ENCODE peak calls at places on chromosomes 2 and 18, in ten cellular contexts. O, F, C, D, E, Z, Q, J, U and H are unnamed samples.

GRCh38 chr2:150485114-150485870 is 2.2 kb downstream of the RND3 start:
- DNase-seq in Q (peak), C (peak), D (no peak), Z (peak), E (peak), O (no peak), U (peak), F (peak), J (no peak), H (no peak)

GRCh38 chr2:134232868-134233732 is 20.8 kb upstream of the MGAT5 start:
- DNase-seq in F (peak), C (peak), Q (no peak), O (no peak), E (no peak), D (peak), Z (no peak), J (no peak), U (no peak), H (no peak)

GRCh38 chr2:70995227-70995729 is 605 bp upstream of the TEX261 start:
- DNase-seq in E (no peak), Z (peak), D (peak), F (peak), C (peak), J (peak), Q (no peak), O (no peak), U (peak), H (no peak)

GRCh38 chr2:217079165-217079564 is 219.3 kb upstream of the TNP1 start:
- DNase-seq in U (no peak), D (no peak), Z (no peak), C (no peak), J (no peak), Q (no peak), F (no peak), E (no peak), O (no peak), H (no peak)

GRCh38 chr2:42072349-42073118 is 24.7 kb downstream of the PKDCC start:
- DNase-seq in O (no peak), E (no peak), Z (no peak), U (no peak), F (no peak), C (no peak), D (no peak), Q (no peak), J (no peak), H (peak)

GRCh38 chr2:96512341-96512740 is 7.2 kb upstream of the NEURL3 start:
- DNase-seq in Z (no peak), O (no peak), C (no peak), E (no peak), Q (no peak), D (no peak), F (no peak), J (no peak), U (no peak), H (no peak)

GRCh38 chr2:172088245-172089004 is 3.1 kb downstream of the DLX1 start:
- DNase-seq in Z (peak), D (peak), C (no peak), F (no peak), J (no peak), Q (no peak), E (no peak), U (no peak), O (no peak), H (no peak)

GRCh38 chr2:29532451-29532850 is 388.9 kb downstream of the ALK start:
- DNase-seq in Q (no peak), O (no peak), D (no peak), F (peak), J (no peak), Z (no peak), U (no peak), E (no peak), C (peak), H (peak)

GRCh38 chr2:188622898-188623297 is 331.2 kb downstream of the GULP1 start:
- DNase-seq in Z (no peak), Q (no peak), J (no peak), E (no peak), D (no peak), C (no peak), O (no peak), U (no peak), F (no peak), H (no peak)

GRCh38 chr2:7428444-7429204 is 511.4 kb downstream of the RNF144A start:
- DNase-seq in C (no peak), U (no peak), Q (no peak), O (no peak), D (no peak), J (no peak), E (no peak), Z (no peak), F (no peak), H (no peak)

GRCh38 chr2:232522014-232522854 is 2.0 kb downstream of the PRSS56 start:
- DNase-seq in J (peak), Z (no peak), D (peak), F (no peak), C (peak), Q (peak), U (peak), O (peak), E (no peak), H (no peak)

GRCh38 chr2:18901255-18901654 is 311.9 kb upstream of the NT5C1B start:
- DNase-seq in C (peak), O (no peak), D (no peak), U (no peak), Z (no peak), Q (no peak), E (no peak), J (no peak), F (no peak), H (no peak)

GRCh38 chr18:23888880-23889279 is 125.7 kb upstream of the TTC39C start:
- DNase-seq in Q (no peak), C (no peak), F (no peak), J (no peak), Z (no peak), U (no peak), O (no peak), D (no peak), E (no peak), H (no peak)

GRCh38 chr2:85911836-85912692 is 23.3 kb upstream of the ST3GAL5 start:
- DNase-seq in O (no peak), J (no peak), D (no peak), E (peak), U (no peak), Z (no peak), F (peak), Q (no peak), C (peak), H (no peak)

GRCh38 chr2:74199871-74200305 is 1.5 kb downstream of the MTHFD2 start:
- DNase-seq in D (no peak), U (no peak), C (peak), J (no peak), E (no peak), O (no peak), F (no peak), Q (no peak), Z (no peak), H (no peak)

GRCh38 chr2:49224426-49225010 is 70.2 kb upstream of the FSHR start:
- DNase-seq in E (no peak), U (no peak), F (no peak), O (no peak), D (no peak), C (no peak), J (no peak), Q (no peak), Z (no peak), H (no peak)

GRCh38 chr2:162524192-162524591 is 180.3 kb downstream of the GCA start:
- DNase-seq in Z (no peak), U (no peak), O (no peak), Q (peak), D (no peak), E (no peak), J (no peak), F (no peak), C (no peak), H (no peak)

GRCh38 chr18:27185025-27185763 is at the start of gene CHST9:
- DNase-seq in O (no peak), D (no peak), F (no peak), C (no peak), Z (no peak), J (no peak), U (no peak), Q (no peak), E (no peak), H (no peak)

GRCh38 chr2:206533977-206534376 is 90.6 kb downstream of the ADAM23 start:
- DNase-seq in O (no peak), F (no peak), E (no peak), U (no peak), Z (no peak), J (no peak), D (no peak), Q (no peak), C (no peak), H (no peak)

GRCh38 chr2:200851398-200852248 is 12.8 kb downstream of the CLK1 start:
- DNase-seq in J (no peak), C (no peak), D (no peak), U (no peak), O (no peak), Z (no peak), E (no peak), F (no peak), Q (no peak), H (no peak)

GRCh38 chr2:40797115-40797514 is 345.2 kb upstream of the SLC8A1 start:
- DNase-seq in E (no peak), O (no peak), C (peak), J (no peak), F (peak), U (no peak), Z (no peak), D (no peak), Q (no peak), H (peak)

GRCh38 chr2:202376460-202377307 is 557 bp downstream of the BMPR2 start:
- DNase-seq in U (peak), Z (peak), Q (peak), E (peak), C (peak), D (peak), J (peak), O (no peak), F (no peak), H (no peak)

GRCh38 chr2:190791347-190791982 is 89.2 kb upstream of the GLS start:
- DNase-seq in D (no peak), O (no peak), U (no peak), F (peak), E (peak), J (no peak), Z (no peak), C (peak), Q (peak), H (peak)

GRCh38 chr2:99140056-99140859 is 1.2 kb upstream of the C2orf15 start:
- DNase-seq in C (no peak), O (no peak), Z (no peak), J (no peak), U (no peak), D (no peak), Q (no peak), F (peak), E (no peak), H (no peak)

GRCh38 chr2:33246432-33246831 is 230.0 kb upstream of the RASGRP3 start:
- DNase-seq in U (no peak), C (no peak), J (no peak), D (no peak), F (no peak), Z (no peak), E (no peak), O (no peak), Q (no peak), H (no peak)

GRCh38 chr2:12397861-12398260 is 318.9 kb upstream of the TRIB2 start:
- DNase-seq in O (no peak), F (no peak), E (peak), C (no peak), U (no peak), Z (no peak), Q (peak), D (no peak), J (no peak), H (no peak)

GRCh38 chr2:96273763-96274162 is 7.7 kb downstream of the CIAO1 start:
- DNase-seq in Z (no peak), O (no peak), U (no peak), Q (no peak), J (no peak), D (no peak), C (peak), F (no peak), E (no peak), H (no peak)

GRCh38 chr18:60499675-60500074 is 127.1 kb upstream of the MC4R start:
- DNase-seq in J (no peak), D (no peak), O (no peak), Z (no peak), F (no peak), Q (no peak), U (no peak), C (no peak), E (no peak), H (no peak)

GRCh38 chr2:128519517-128520215 is 201.0 kb upstream of the HS6ST1 start:
- DNase-seq in U (no peak), C (no peak), F (no peak), Q (no peak), O (no peak), E (no peak), Z (no peak), D (no peak), J (no peak), H (no peak)

GRCh38 chr18:45981852-45982251 is 14.7 kb upstream of the EPG5 start:
- DNase-seq in D (no peak), Q (no peak), O (no peak), F (no peak), U (no peak), Z (no peak), J (no peak), E (no peak), C (no peak), H (no peak)

GRCh38 chr18:48723016-48723415 is 184.2 kb downstream of the CTIF start:
- DNase-seq in Z (no peak), E (no peak), Q (no peak), U (no peak), D (no peak), J (no peak), F (no peak), C (no peak), O (no peak), H (no peak)

GRCh38 chr18:11826836-11827235 is 24.4 kb upstream of the CHMP1B start:
- DNase-seq in E (no peak), O (no peak), U (no peak), J (no peak), C (no peak), D (no peak), F (no peak), Q (no peak), Z (no peak), H (no peak)

GRCh38 chr2:196442211-196442610 is 197.3 kb upstream of the CCDC150 start:
- DNase-seq in O (no peak), C (peak), Q (no peak), Z (no peak), E (no peak), J (no peak), U (no peak), D (no peak), F (no peak), H (no peak)

GRCh38 chr2:34936089-34936488 is 1337.0 kb upstream of the FAM98A start:
- DNase-seq in J (no peak), E (no peak), O (no peak), Z (no peak), D (no peak), F (no peak), Q (no peak), C (no peak), U (no peak), H (no peak)

GRCh38 chr2:48566582-48566981 is 36.6 kb downstream of the STON1 start:
- DNase-seq in U (no peak), E (no peak), Z (no peak), Q (no peak), F (peak), C (peak), J (no peak), O (no peak), D (no peak), H (no peak)

GRCh38 chr2:226721541-226721940 is 78.1 kb downstream of the IRS1 start:
- DNase-seq in O (no peak), Q (no peak), U (no peak), D (no peak), C (peak), E (peak), Z (peak), F (no peak), J (no peak), H (no peak)

GRCh38 chr2:143397886-143398614 is 268.8 kb downstream of the ARHGAP15 start:
- DNase-seq in D (no peak), E (no peak), F (peak), C (peak), Z (no peak), U (no peak), J (no peak), Q (no peak), O (no peak), H (peak)

GRCh38 chr2:1738163-1738562 is 6.2 kb downstream of the PXDN start:
- DNase-seq in Q (peak), F (no peak), C (no peak), O (no peak), Z (no peak), J (no peak), D (no peak), E (no peak), U (peak), H (no peak)

GRCh38 chr2:117272975-117273671 is 541.4 kb upstream of the DDX18 start:
- DNase-seq in O (no peak), D (no peak), E (no peak), J (no peak), Q (no peak), U (no peak), C (no peak), F (no peak), Z (no peak), H (no peak)
- H3K4me3 ChIP-seq in O (no peak), D (no peak), E (no peak), J (no peak), Q (no peak), U (no peak), C (no peak), F (no peak), Z (no peak), H (no peak)

GRCh38 chr2:136057023-136057801 is 60.7 kb downstream of the CXCR4 start:
- DNase-seq in U (no peak), C (no peak), O (no peak), Z (no peak), D (no peak), J (no peak), F (no peak), E (no peak), Q (no peak), H (no peak)
- H3K4me3 ChIP-seq in U (no peak), C (no peak), O (no peak), Z (no peak), D (peak), J (no peak), F (no peak), E (no peak), Q (no peak), H (no peak)

GRCh38 chr2:120945832-120946231 is 210.2 kb downstream of the GLI2 start:
- DNase-seq in Q (no peak), C (no peak), D (no peak), F (no peak), O (no peak), J (no peak), U (no peak), E (no peak), Z (no peak), H (no peak)

GRCh38 chr2:120947327-120947726 is 211.7 kb downstream of the GLI2 start:
- DNase-seq in U (no peak), D (no peak), C (no peak), E (no peak), J (no peak), Q (no peak), O (no peak), F (no peak), Z (no peak), H (no peak)

GRCh38 chr2:120943403-120944034 is 207.9 kb downstream of the GLI2 start:
- DNase-seq in E (no peak), F (no peak), Z (no peak), O (no peak), Q (no peak), U (no peak), C (no peak), D (no peak), J (no peak), H (no peak)

GRCh38 chr2:120944575-120944974 is 208.9 kb downstream of the GLI2 start:
- DNase-seq in U (no peak), J (no peak), F (no peak), E (no peak), C (no peak), O (no peak), Q (no peak), D (no peak), Z (no peak), H (no peak)

GRCh38 chr2:120945091-120945490 is 209.4 kb downstream of the GLI2 start:
- DNase-seq in F (no peak), C (no peak), J (no peak), U (no peak), Z (no peak), O (no peak), E (no peak), D (no peak), Q (no peak), H (no peak)
- H3K4me3 ChIP-seq in F (no peak), C (no peak), J (no peak), U (no peak), Z (no peak), O (no peak), E (no peak), D (no peak), Q (no peak), H (no peak)

DNA sequence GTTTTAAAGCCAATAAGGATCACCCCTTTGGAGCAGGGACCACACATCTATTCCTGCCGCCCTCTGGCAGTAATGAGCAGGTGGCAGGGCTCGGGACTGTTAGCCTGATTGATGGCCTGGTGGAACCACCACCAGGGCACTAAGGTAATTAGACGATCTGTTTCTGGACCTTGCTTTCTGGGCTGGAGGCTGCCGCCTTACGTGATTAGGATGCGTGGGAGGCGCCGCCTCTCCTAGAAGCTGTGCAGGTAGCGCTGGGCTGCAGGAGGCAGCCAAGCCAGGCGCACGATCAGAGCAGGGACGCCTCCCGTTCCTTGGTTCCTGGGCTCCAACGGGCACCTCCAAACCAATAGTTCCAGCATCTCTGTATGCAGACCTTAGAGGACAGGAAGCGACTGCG is 242.6 kb upstream of the RAB12 start:
- DNase-seq in O (no peak), C (no peak), Q (no peak), F (no peak), D (no peak), Z (no peak), J (no peak), U (no peak), E (no peak), H (no peak)
- H3K4me3 ChIP-seq in O (no peak), C (no peak), Q (no peak), F (no peak), D (no peak), Z (no peak), J (no peak), U (peak), E (no peak), H (no peak)

GRCh38 chr18:54149078-54149697 is 75.3 kb downstream of the MBD2 start:
- DNase-seq in U (no peak), D (no peak), F (peak), Z (no peak), O (no peak), J (no peak), E (peak), Q (no peak), C (peak), H (peak)
- H3K4me3 ChIP-seq in U (no peak), D (no peak), F (no peak), Z (no peak), O (no peak), J (no peak), E (no peak), Q (no peak), C (peak), H (peak)

DNA sequence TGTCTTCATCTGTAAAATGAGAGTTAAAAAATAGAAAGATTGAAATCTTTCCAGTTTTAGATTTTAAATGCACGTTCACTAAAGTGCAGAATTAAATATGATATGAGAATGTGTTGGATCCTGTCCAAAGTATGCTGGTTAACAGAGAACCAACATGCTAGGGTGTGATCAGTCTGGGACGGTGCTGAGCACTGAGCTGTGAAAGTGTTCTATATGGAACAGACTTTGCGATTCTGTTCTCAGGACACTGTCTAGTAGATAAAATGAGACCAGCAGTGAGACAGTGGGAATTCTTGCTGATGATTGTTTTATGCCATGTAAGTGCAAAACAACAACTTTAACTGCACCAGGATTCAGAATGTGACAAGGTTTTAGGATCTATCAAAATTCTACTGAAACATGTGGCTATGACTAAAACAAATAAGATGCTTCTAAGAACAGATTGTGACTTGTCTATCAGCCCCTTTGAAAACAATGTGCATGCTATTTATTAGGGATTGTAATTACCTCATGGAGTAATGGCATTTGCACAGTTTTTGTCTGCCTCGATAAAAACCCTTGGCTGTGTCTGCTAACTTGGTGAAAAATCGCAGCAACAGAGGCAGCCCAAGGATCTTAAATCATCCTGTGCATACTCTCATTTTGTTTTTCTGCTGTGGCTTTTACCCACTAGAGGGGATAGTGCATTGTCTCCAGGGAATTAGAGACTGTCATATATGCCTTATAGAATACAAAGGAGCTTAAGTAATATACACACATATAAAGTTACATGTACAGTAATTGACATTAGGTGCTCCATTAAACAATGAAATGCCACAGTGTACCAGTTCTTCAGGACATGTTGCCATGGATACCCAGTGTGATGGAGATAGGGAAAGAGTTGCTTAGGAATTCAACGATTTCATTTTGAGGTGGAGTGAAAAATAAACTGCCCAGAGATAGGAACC is 55.1 kb downstream of the MAP3K20 start:
- DNase-seq in C (no peak), E (no peak), F (no peak), Q (no peak), Z (no peak), U (no peak), D (no peak), O (no peak), J (no peak), H (no peak)
- H3K4me3 ChIP-seq in C (no peak), E (no peak), F (no peak), Q (no peak), Z (no peak), U (no peak), D (no peak), O (no peak), J (no peak), H (no peak)